ENCODE peak calls at places on chromosome 12, in four cellular contexts. H, A, K and M are unnamed samples.

GRCh38 chr12:105107176-105107496 is 395 bp upstream of the WASHC4 start:
- DNase-seq in H (no peak), A (no peak), K (peak), M (no peak)

GRCh38 chr12:130764073-130764472 is 48.0 kb upstream of the RIMBP2 start:
- DNase-seq in H (no peak), A (no peak), K (peak), M (no peak)

GRCh38 chr12:80684077-80684495 is 23.3 kb upstream of the MYF6 start:
- DNase-seq in H (peak), A (no peak), K (no peak), M (no peak)

GRCh38 chr12:63826002-63826585 is 18.4 kb upstream of the SRGAP1 start:
- DNase-seq in H (no peak), A (no peak), K (peak), M (no peak)

GRCh38 chr12:52777566-52777965 is 421 bp upstream of the KRT76 start:
- DNase-seq in H (no peak), A (no peak), K (no peak), M (no peak)

GRCh38 chr12:116160883-116161458 is 116.5 kb downstream of the MED13L start:
- DNase-seq in H (no peak), A (no peak), K (no peak), M (no peak)

GRCh38 chr12:80490329-80490728 is 46.3 kb downstream of the PTPRQ start:
- DNase-seq in H (peak), A (no peak), K (no peak), M (no peak)

GRCh38 chr12:112974904-112975303 is 3.4 kb upstream of the OAS2 start:
- DNase-seq in H (no peak), A (no peak), K (no peak), M (no peak)

GRCh38 chr12:54051916-54052744 is 1.5 kb upstream of the HOXC4 start:
- DNase-seq in H (no peak), A (no peak), K (no peak), M (no peak)

GRCh38 chr12:120381752-120382419 is 12.9 kb upstream of the MSI1 start:
- DNase-seq in H (no peak), A (no peak), K (no peak), M (no peak)

GRCh38 chr12:119835068-119835467 is 42.1 kb downstream of the CIT start:
- DNase-seq in H (peak), A (no peak), K (peak), M (no peak)

GRCh38 chr12:77968021-77968420 is 137.3 kb downstream of the NAV3 start:
- DNase-seq in H (no peak), A (no peak), K (no peak), M (no peak)

GRCh38 chr12:12718382-12718761 is 1.2 kb downstream of the CDKN1B start:
- DNase-seq in H (no peak), A (no peak), K (peak), M (no peak)

GRCh38 chr12:57518920-57519757 is 1.2 kb downstream of the DDIT3 start:
- DNase-seq in H (no peak), A (no peak), K (peak), M (no peak)

GRCh38 chr12:107748472-107748871 is 12.5 kb downstream of the PRDM4 start:
- DNase-seq in H (no peak), A (no peak), K (peak), M (peak)

GRCh38 chr12:104348994-104349494 is 45.5 kb downstream of the EID3 start:
- DNase-seq in H (peak), A (no peak), K (no peak), M (no peak)

GRCh38 chr12:39915249-39915648 is 190.6 kb downstream of the SLC2A13 start:
- DNase-seq in H (no peak), A (no peak), K (no peak), M (no peak)

GRCh38 chr12:92030618-92031017 is 115.0 kb downstream of the BTG1 start:
- DNase-seq in H (no peak), A (peak), K (no peak), M (no peak)

GRCh38 chr12:50564240-50564947 is 59.6 kb downstream of the DIP2B start:
- DNase-seq in H (no peak), A (no peak), K (peak), M (no peak)

GRCh38 chr12:57553343-57554202 is 3.7 kb downstream of the KIF5A start:
- DNase-seq in H (no peak), A (no peak), K (no peak), M (no peak)

GRCh38 chr12:130013771-130014484 is 110.1 kb upstream of the TMEM132D start:
- DNase-seq in H (peak), A (no peak), K (peak), M (no peak)

GRCh38 chr12:112188130-112188830 is 62.9 kb downstream of the TRAFD1 start:
- DNase-seq in H (no peak), A (no peak), K (no peak), M (no peak)

GRCh38 chr12:67459173-67459572 is 189.4 kb upstream of the DYRK2 start:
- DNase-seq in H (no peak), A (no peak), K (no peak), M (no peak)

GRCh38 chr12:72281145-72281544 is 9.0 kb downstream of the TRHDE start:
- DNase-seq in H (no peak), A (no peak), K (peak), M (no peak)

GRCh38 chr12:2959508-2960431 is 573 bp downstream of the TEAD4 start:
- DNase-seq in H (peak), A (no peak), K (peak), M (no peak)

GRCh38 chr12:120457133-120457532 is 10.9 kb downstream of the GATC start:
- DNase-seq in H (peak), A (no peak), K (peak), M (no peak)

DNA sequence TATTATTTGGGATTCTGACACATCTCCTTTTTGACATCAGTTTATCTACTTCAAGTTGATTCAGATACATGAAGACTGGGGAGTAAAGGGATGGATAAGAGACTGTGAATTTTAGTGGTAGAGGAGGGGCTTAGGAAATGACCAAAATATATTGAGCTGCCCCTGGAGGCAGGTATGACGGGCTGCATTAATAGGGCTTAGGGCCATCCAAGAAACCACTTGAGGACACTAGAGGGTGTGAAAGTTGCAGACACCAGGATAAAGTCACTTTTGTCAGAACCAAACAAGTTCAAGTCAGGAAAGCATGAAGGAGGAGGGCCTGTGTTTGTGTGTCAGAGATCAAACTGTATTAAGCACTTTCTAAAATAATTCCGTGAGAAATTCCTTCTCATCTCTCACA is 137.1 kb downstream of the SLC38A1 start:
- DNase-seq in H (peak), A (no peak), K (peak), M (no peak)
- H3K27ac ChIP-seq in H (no peak), A (no peak), K (no peak), M (no peak)

DNA sequence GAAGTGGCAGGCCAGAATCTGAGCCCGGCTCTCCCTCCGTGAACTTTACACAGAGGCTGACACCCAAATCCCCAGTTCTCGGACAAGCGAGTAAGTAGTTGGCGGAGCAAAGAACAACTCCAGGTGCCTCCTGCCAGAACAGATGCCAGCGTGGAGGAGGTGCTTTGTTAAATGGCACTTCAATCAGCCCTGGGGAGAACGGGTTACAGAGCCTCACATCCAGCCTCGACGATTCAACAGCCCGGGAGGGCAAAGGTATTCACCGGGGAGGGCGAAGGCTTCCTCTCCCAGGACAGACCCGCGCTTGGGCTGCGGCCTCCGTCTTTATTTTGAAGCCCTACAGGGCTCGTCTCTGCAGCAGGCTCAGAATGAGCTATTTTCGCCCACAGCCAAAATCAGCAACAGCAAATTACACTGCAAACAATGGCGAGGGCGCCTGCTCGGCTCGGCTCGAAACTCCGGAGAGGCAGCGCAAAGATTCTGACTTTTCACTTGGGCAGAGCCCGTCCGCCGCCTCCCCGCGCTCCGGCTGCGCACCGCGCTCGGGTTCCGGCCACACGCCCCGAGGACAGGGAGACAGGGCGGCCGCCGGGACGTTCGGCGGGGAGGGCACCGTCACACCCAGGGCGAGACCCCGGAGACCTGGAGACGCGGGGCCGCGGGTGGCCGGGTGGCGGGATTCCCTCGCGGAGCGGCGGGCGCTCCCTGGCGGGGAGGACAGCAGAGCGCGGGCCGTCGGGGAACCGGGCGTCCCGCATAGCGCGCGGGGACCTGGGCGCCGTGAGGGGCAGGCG is 811 bp downstream of the TMCC3 start:
- DNase-seq in H (peak), A (peak), K (peak), M (no peak)
- H3K27ac ChIP-seq in H (no peak), A (no peak), K (no peak), M (peak)

DNA sequence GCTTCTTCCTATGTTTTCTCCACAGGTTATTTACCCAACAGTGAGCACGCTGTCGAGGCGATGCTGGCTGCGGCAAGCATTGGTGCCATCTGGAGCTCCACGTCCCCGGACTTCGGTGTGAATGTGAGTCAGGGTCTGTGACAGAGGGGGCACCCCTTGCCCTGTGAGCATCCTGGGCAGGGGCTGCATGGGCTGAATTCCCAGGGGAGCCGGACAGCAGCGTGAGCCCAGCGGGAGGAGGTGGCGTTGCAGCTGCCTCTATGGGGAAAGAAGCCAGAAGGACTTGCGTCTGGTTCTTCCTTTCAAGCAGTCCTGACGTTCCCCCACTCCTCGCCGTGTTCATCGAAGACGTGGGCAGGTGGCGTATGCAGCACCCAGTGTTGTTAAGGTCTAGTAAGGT is 26.2 kb downstream of the AACS start:
- DNase-seq in H (no peak), A (no peak), K (no peak), M (no peak)
- H3K27ac ChIP-seq in H (no peak), A (no peak), K (no peak), M (no peak)

GRCh38 chr12:8120072-8120713 is 3.2 kb upstream of the CLEC4A start:
- DNase-seq in H (no peak), A (no peak), K (no peak), M (no peak)

GRCh38 chr12:8127138-8127537 is 3.7 kb downstream of the CLEC4A start:
- DNase-seq in H (no peak), A (peak), K (no peak), M (no peak)

GRCh38 chr12:8123124-8123888 is at the start of gene CLEC4A:
- DNase-seq in H (no peak), A (no peak), K (no peak), M (no peak)
- H3K27ac ChIP-seq in H (no peak), A (no peak), K (no peak), M (no peak)

DNA sequence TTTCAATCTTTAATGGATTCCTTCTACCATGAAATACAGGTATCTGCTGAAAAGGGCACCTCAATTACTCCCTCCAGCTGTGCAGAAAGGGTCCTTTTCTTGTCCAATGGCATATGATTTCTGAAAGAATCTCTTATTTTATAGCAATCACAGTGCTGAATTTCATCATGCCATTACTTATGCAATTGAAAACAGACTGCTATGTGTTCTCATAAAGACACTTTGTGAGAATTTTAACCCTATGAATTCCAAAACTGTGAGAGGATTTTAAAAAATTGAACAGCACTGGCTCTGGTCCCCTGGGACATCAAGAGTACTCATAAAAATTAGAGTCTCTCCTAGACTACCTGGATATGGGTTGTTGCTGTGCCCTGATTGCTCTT is 45.9 kb upstream of the CNOT2 start:
- DNase-seq in H (no peak), A (no peak), K (peak), M (no peak)
- H3K27ac ChIP-seq in H (no peak), A (no peak), K (peak), M (no peak)

GRCh38 chr12:27186240-27186839 is 57.7 kb upstream of the STK38L start:
- DNase-seq in H (no peak), A (no peak), K (peak), M (no peak)

GRCh38 chr12:27183342-27183741 is 60.7 kb upstream of the STK38L start:
- DNase-seq in H (no peak), A (no peak), K (no peak), M (no peak)

GRCh38 chr12:27187697-27188096 is 56.4 kb upstream of the STK38L start:
- DNase-seq in H (no peak), A (no peak), K (no peak), M (no peak)

GRCh38 chr12:27180862-27181261 is 63.2 kb upstream of the STK38L start:
- DNase-seq in H (no peak), A (no peak), K (peak), M (no peak)

GRCh38 chr12:27185234-27186045 is 58.6 kb upstream of the STK38L start:
- DNase-seq in H (no peak), A (peak), K (peak), M (no peak)
- H3K27ac ChIP-seq in H (no peak), A (no peak), K (peak), M (no peak)

GRCh38 chr12:110109037-110109836 is 14.9 kb upstream of the IFT81 start:
- DNase-seq in H (peak), A (no peak), K (peak), M (peak)
- H3K27ac ChIP-seq in H (peak), A (no peak), K (peak), M (peak)

DNA sequence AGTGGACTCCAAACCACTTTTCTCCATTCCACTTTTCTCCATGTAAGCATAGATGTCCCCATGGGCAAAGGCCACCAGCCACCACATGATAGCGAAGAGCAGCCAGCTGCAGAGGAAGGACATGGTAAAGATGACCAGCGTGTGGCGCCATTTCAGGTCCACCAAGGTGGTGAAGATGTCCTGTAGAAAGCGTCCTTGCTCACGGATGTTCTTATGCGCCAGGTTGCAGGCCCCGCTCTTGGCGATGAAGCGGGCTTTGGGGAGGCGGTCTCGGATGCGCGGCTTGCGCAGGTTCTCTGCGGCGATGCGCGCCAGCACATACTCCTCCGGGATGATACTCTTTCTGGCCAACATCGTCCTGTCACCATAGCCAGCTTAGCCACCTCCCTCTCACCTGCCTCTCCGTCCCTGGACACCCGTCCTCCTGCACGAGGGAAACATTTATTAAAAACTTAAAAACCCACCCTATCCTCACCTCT is 1.2 kb downstream of the KCNJ8 start:
- DNase-seq in H (peak), A (no peak), K (peak), M (no peak)
- H3K27ac ChIP-seq in H (no peak), A (no peak), K (peak), M (no peak)

GRCh38 chr12:123512838-123513665 is 20.5 kb downstream of the RILPL1 start:
- DNase-seq in H (no peak), A (no peak), K (no peak), M (no peak)
- H3K27ac ChIP-seq in H (peak), A (no peak), K (no peak), M (no peak)

GRCh38 chr12:97408363-97408762 is 54.2 kb upstream of the RMST start:
- DNase-seq in H (no peak), A (no peak), K (no peak), M (no peak)
- H3K27ac ChIP-seq in H (no peak), A (no peak), K (no peak), M (no peak)